ENCODE peak calls at places on chromosomes 4 and X, in nine cellular contexts. T is stimulated activated CD4-positive, alpha-beta T cell treated with anti-CD3 and anti-CD28 coated beads, Interleukin-15, amount 100 ng/mL, for 1 hour; H is putamen; U is NCI-H1092; D is left ventricle myocardium inferior; Y is heart right ventricle; E is PC-3; F is HS-5; I is pons. G is an unnamed sample.

GRCh38 chr4:48604041-48604440 is 114.0 kb downstream of the ZAR1 start:
- DNase-seq in T (no peak), H (no peak), U (no peak), D (no peak), Y (no peak), E (no peak), F (no peak), I (no peak), G (no peak)

GRCh38 chr4:13980317-13980716 is 352.8 kb upstream of the BOD1L1 start:
- DNase-seq in T (no peak), H (no peak), U (no peak), D (no peak), Y (no peak), E (peak; percentile 72), F (peak; percentile 85), I (peak; percentile 80), G (no peak)

GRCh38 chr4:7792616-7793015 is 147.0 kb downstream of the AFAP1 start:
- DNase-seq in T (no peak), H (no peak), U (no peak), D (no peak), Y (no peak), E (no peak), F (no peak), I (no peak), G (no peak)

GRCh38 chr4:169278669-169279068 is 7.9 kb upstream of the SH3RF1 start:
- DNase-seq in T (no peak), H (no peak), U (no peak), D (no peak), Y (no peak), E (no peak), F (no peak), I (no peak), G (no peak)

GRCh38 chr4:106140601-106141000 is 175.4 kb downstream of the TBCK start:
- DNase-seq in T (no peak), H (no peak), U (no peak), D (no peak), Y (no peak), E (peak; percentile 22), F (no peak), I (no peak), G (no peak)

GRCh38 chrX:9072281-9072680 is 38.4 kb upstream of the FAM9B start:
- DNase-seq in T (no peak), H (no peak), U (no peak), D (no peak), Y (no peak), E (no peak), F (no peak), I (no peak), G (no peak)

GRCh38 chrX:131827935-131828334 is 195.2 kb upstream of the STK26 start:
- DNase-seq in T (no peak), H (no peak), U (no peak), D (no peak), Y (no peak), E (peak; percentile 55), F (no peak), I (peak; percentile 54), G (no peak)

GRCh38 chrX:34810364-34810763 is 132.2 kb upstream of the FAM47B start:
- DNase-seq in T (no peak), H (peak; percentile 11), U (no peak), D (no peak), Y (no peak), E (peak; percentile 64), F (peak; percentile 25), I (no peak), G (no peak)

GRCh38 chr4:138090145-138090917 is 151.8 kb downstream of the SLC7A11 start:
- DNase-seq in T (no peak), H (peak; percentile 72), U (peak; percentile 56), D (peak; percentile 21), Y (peak; percentile 61), E (peak; percentile 85), F (peak; percentile 67), I (peak; percentile 88), G (peak; percentile 93)

GRCh38 chrX:104566921-104567501 is 1.0 kb downstream of the IL1RAPL2 start:
- DNase-seq in T (no peak), H (no peak), U (no peak), D (no peak), Y (no peak), E (peak; percentile 12), F (no peak), I (no peak), G (no peak)

GRCh38 chr4:23805381-23805780 is 84.5 kb downstream of the PPARGC1A start:
- DNase-seq in T (no peak), H (no peak), U (no peak), D (no peak), Y (no peak), E (no peak), F (peak; percentile 25), I (no peak), G (no peak)

GRCh38 chrX:55818673-55819375 is 101.3 kb downstream of the RRAGB start:
- DNase-seq in T (no peak), H (no peak), U (no peak), D (no peak), Y (no peak), E (no peak), F (no peak), I (no peak), G (peak; percentile 75)

GRCh38 chr4:185847352-185848078 is 35.5 kb upstream of the SORBS2 start:
- DNase-seq in T (no peak), H (no peak), U (no peak), D (peak; percentile 76), Y (peak; percentile 79), E (peak; percentile 13), F (peak; percentile 76), I (no peak), G (peak; percentile 82)

GRCh38 chr4:7390366-7390765 is 44.4 kb downstream of the PSAPL1 start:
- DNase-seq in T (no peak), H (no peak), U (no peak), D (no peak), Y (no peak), E (no peak), F (no peak), I (no peak), G (no peak)

GRCh38 chr4:178856139-178856800 is 1414.0 kb upstream of the AGA start:
- DNase-seq in T (no peak), H (no peak), U (no peak), D (no peak), Y (no peak), E (no peak), F (no peak), I (no peak), G (no peak)

GRCh38 chr4:47490550-47490949 is 5.5 kb downstream of the ATP10D start:
- DNase-seq in T (no peak), H (no peak), U (no peak), D (no peak), Y (peak; percentile 13), E (peak; percentile 23), F (no peak), I (peak; percentile 29), G (peak; percentile 54)

GRCh38 chr4:21413807-21414370 is 534.7 kb downstream of the KCNIP4 start:
- DNase-seq in T (no peak), H (no peak), U (no peak), D (no peak), Y (no peak), E (no peak), F (no peak), I (no peak), G (no peak)

GRCh38 chr4:15400911-15401671 is 26.7 kb upstream of the C1QTNF7 start:
- DNase-seq in T (no peak), H (peak; percentile 36), U (no peak), D (peak; percentile 47), Y (peak; percentile 40), E (peak; percentile 41), F (no peak), I (peak; percentile 82), G (peak; percentile 89)

GRCh38 chr4:21819086-21819485 is 129.5 kb downstream of the KCNIP4 start:
- DNase-seq in T (no peak), H (no peak), U (no peak), D (peak; percentile 25), Y (no peak), E (no peak), F (no peak), I (no peak), G (no peak)

GRCh38 chr4:181688886-181689285 is 554.3 kb upstream of the TENM3 start:
- DNase-seq in T (no peak), H (no peak), U (no peak), D (no peak), Y (no peak), E (no peak), F (no peak), I (no peak), G (no peak)

GRCh38 chrX:136021903-136022302 is 36.7 kb downstream of the SLC9A6 start:
- DNase-seq in T (no peak), H (no peak), U (no peak), D (no peak), Y (no peak), E (no peak), F (no peak), I (no peak), G (no peak)

GRCh38 chr4:54497947-54498346 is 159.8 kb upstream of the KIT start:
- DNase-seq in T (no peak), H (no peak), U (no peak), D (no peak), Y (no peak), E (no peak), F (no peak), I (no peak), G (no peak)

GRCh38 chr4:53529025-53529424 is 62.3 kb downstream of the LNX1 start:
- DNase-seq in T (no peak), H (no peak), U (no peak), D (no peak), Y (no peak), E (no peak), F (no peak), I (no peak), G (no peak)

GRCh38 chrX:30875957-30876356 is 13.1 kb downstream of the TAB3 start:
- DNase-seq in T (no peak), H (no peak), U (no peak), D (no peak), Y (no peak), E (peak; percentile 82), F (peak; percentile 50), I (no peak), G (peak; percentile 76)

GRCh38 chr4:98780111-98780549 is 121.7 kb upstream of the TSPAN5 start:
- DNase-seq in T (no peak), H (no peak), U (no peak), D (no peak), Y (no peak), E (no peak), F (no peak), I (no peak), G (peak; percentile 98)

GRCh38 chr4:147160908-147161513 is 215.3 kb upstream of the TTC29 start:
- DNase-seq in T (no peak), H (peak; percentile 30), U (peak; percentile 9), D (no peak), Y (peak; percentile 20), E (peak; percentile 58), F (peak; percentile 9), I (peak; percentile 70), G (peak; percentile 65)